ENCODE peak calls at places on chromosomes 3 and 15, in seven cellular contexts. C, F, Y, L, G, N and K are unnamed samples.

GRCh38 chr3:178690571-178690970 is 154.3 kb downstream of the KCNMB2 start:
- DNase-seq in C (no peak), G (no peak), L (no peak), N (peak), Y (no peak), F (no peak), K (no peak)

GRCh38 chr15:31106495-31107300 is 5.2 kb upstream of the TRPM1 start:
- DNase-seq in F (no peak), Y (no peak), L (no peak), C (no peak), G (no peak), N (no peak), K (no peak)

GRCh38 chr3:53809267-53809666 is 37.0 kb downstream of the CHDH start:
- DNase-seq in L (no peak), C (no peak), F (no peak), N (no peak), G (no peak), Y (no peak), K (no peak)

GRCh38 chr3:171458056-171458856 is 1.9 kb downstream of the TNIK start:
- DNase-seq in F (no peak), L (no peak), G (no peak), C (peak), Y (peak), N (no peak), K (no peak)

GRCh38 chr3:138461696-138462295 is 27.4 kb downstream of the ESYT3 start:
- DNase-seq in N (no peak), Y (no peak), G (no peak), F (no peak), C (no peak), L (no peak), K (no peak)

GRCh38 chr3:167684389-167684993 is 30.7 kb upstream of the WDR49 start:
- DNase-seq in F (no peak), L (peak), C (peak), N (peak), G (peak), Y (no peak), K (no peak)

GRCh38 chr15:74782596-74783071 is 754 bp downstream of the CSK start:
- DNase-seq in G (no peak), N (no peak), Y (no peak), F (no peak), L (no peak), C (no peak), K (no peak)

GRCh38 chr3:129383292-129383860 is 45.1 kb downstream of the EFCAB12 start:
- DNase-seq in Y (peak), F (no peak), C (peak), N (peak), L (peak), G (peak), K (peak)

GRCh38 chr15:98938804-98939203 is 68.8 kb downstream of the PGPEP1L start:
- DNase-seq in G (no peak), L (no peak), F (no peak), N (no peak), C (no peak), Y (no peak), K (no peak)

GRCh38 chr15:100972975-100973350 is 53.8 kb downstream of the LRRK1 start:
- DNase-seq in N (peak), Y (no peak), L (no peak), C (no peak), F (no peak), G (no peak), K (no peak)

GRCh38 chr3:169289303-169289702 is 374.2 kb downstream of the MECOM start:
- DNase-seq in L (no peak), C (no peak), F (no peak), N (no peak), G (no peak), Y (no peak), K (no peak)

GRCh38 chr3:8560608-8561007 is 59.0 kb downstream of the LMCD1 start:
- DNase-seq in C (no peak), L (no peak), Y (no peak), G (no peak), N (peak), F (no peak), K (no peak)

GRCh38 chr3:155252535-155252934 is 40.9 kb downstream of the STRIT1 start:
- DNase-seq in F (no peak), G (no peak), N (peak), C (no peak), L (no peak), Y (no peak), K (no peak)

GRCh38 chr3:187808466-187809291 is 63.4 kb upstream of the BCL6 start:
- DNase-seq in N (no peak), G (no peak), L (no peak), C (no peak), F (no peak), Y (no peak), K (peak)

GRCh38 chr3:105806361-105806760 is 62.5 kb downstream of the CBLB start:
- DNase-seq in F (no peak), L (no peak), N (peak), G (no peak), C (no peak), Y (no peak), K (no peak)

GRCh38 chr15:55782901-55783300 is 39.9 kb upstream of the PRTG start:
- DNase-seq in L (no peak), Y (no peak), F (no peak), N (no peak), G (no peak), C (no peak), K (no peak)